ENCODE peak calls at places on chromosomes 4 and X, in ten cellular contexts. One of them, this sample, is unnamed.

GRCh38 chr4:151518359-151518758 is 109.4 kb downstream of the FHIP1A start:
- DNase-seq in NCI-H1105 treated with DMSO at 0.1 percent for 48 hours: no peak
- DNase-seq in stimulated activated CD4-positive, alpha-beta T cell treated with anti-CD3 and anti-CD28 coated beads, Interleukin-2, amount 100 ng/mL, for 4 hours: no peak
- DNase-seq in stimulated activated CD8-positive, alpha-beta memory T cell treated with anti-CD3 and anti-CD28 coated beads, Interleukin-7, amount 100 ng/mL, for 1 hour: no peak
- DNase-seq in DMS153: no peak
- DNase-seq in GM23248: no peak
- DNase-seq in T-helper 9 cell: no peak
- DNase-seq in right lobe of liver: no peak
- DNase-seq in bronchial epithelial cell: no peak
- DNase-seq in GM19239: no peak
- DNase-seq in this sample: no peak

GRCh38 chr4:161762796-161763195 is 401.0 kb downstream of the FSTL5 start:
- DNase-seq in NCI-H1105 treated with DMSO at 0.1 percent for 48 hours: no peak
- DNase-seq in stimulated activated CD4-positive, alpha-beta T cell treated with anti-CD3 and anti-CD28 coated beads, Interleukin-2, amount 100 ng/mL, for 4 hours: no peak
- DNase-seq in stimulated activated CD8-positive, alpha-beta memory T cell treated with anti-CD3 and anti-CD28 coated beads, Interleukin-7, amount 100 ng/mL, for 1 hour: no peak
- DNase-seq in DMS153: no peak
- DNase-seq in GM23248: no peak
- DNase-seq in T-helper 9 cell: no peak
- DNase-seq in right lobe of liver: no peak
- DNase-seq in bronchial epithelial cell: peak
- DNase-seq in GM19239: no peak
- DNase-seq in this sample: no peak

GRCh38 chr4:20075479-20075878 is 176.2 kb upstream of the SLIT2 start:
- DNase-seq in NCI-H1105 treated with DMSO at 0.1 percent for 48 hours: no peak
- DNase-seq in stimulated activated CD4-positive, alpha-beta T cell treated with anti-CD3 and anti-CD28 coated beads, Interleukin-2, amount 100 ng/mL, for 4 hours: no peak
- DNase-seq in stimulated activated CD8-positive, alpha-beta memory T cell treated with anti-CD3 and anti-CD28 coated beads, Interleukin-7, amount 100 ng/mL, for 1 hour: no peak
- DNase-seq in DMS153: no peak
- DNase-seq in GM23248: peak
- DNase-seq in T-helper 9 cell: no peak
- DNase-seq in right lobe of liver: no peak
- DNase-seq in bronchial epithelial cell: no peak
- DNase-seq in GM19239: no peak
- DNase-seq in this sample: no peak

GRCh38 chr4:60683357-60683756 is 516.8 kb upstream of the ADGRL3 start:
- DNase-seq in NCI-H1105 treated with DMSO at 0.1 percent for 48 hours: no peak
- DNase-seq in stimulated activated CD4-positive, alpha-beta T cell treated with anti-CD3 and anti-CD28 coated beads, Interleukin-2, amount 100 ng/mL, for 4 hours: no peak
- DNase-seq in stimulated activated CD8-positive, alpha-beta memory T cell treated with anti-CD3 and anti-CD28 coated beads, Interleukin-7, amount 100 ng/mL, for 1 hour: no peak
- DNase-seq in DMS153: no peak
- DNase-seq in GM23248: peak
- DNase-seq in T-helper 9 cell: no peak
- DNase-seq in right lobe of liver: no peak
- DNase-seq in bronchial epithelial cell: peak
- DNase-seq in GM19239: no peak
- DNase-seq in this sample: no peak

GRCh38 chrX:150184487-150184886 is 178.6 kb upstream of the MAMLD1 start:
- DNase-seq in NCI-H1105 treated with DMSO at 0.1 percent for 48 hours: no peak
- DNase-seq in stimulated activated CD4-positive, alpha-beta T cell treated with anti-CD3 and anti-CD28 coated beads, Interleukin-2, amount 100 ng/mL, for 4 hours: no peak
- DNase-seq in stimulated activated CD8-positive, alpha-beta memory T cell treated with anti-CD3 and anti-CD28 coated beads, Interleukin-7, amount 100 ng/mL, for 1 hour: no peak
- DNase-seq in DMS153: peak
- DNase-seq in GM23248: no peak
- DNase-seq in T-helper 9 cell: no peak
- DNase-seq in right lobe of liver: no peak
- DNase-seq in bronchial epithelial cell: peak
- DNase-seq in GM19239: no peak
- DNase-seq in this sample: no peak

GRCh38 chr4:56038763-56039162 is 90.0 kb downstream of the CEP135 start:
- DNase-seq in NCI-H1105 treated with DMSO at 0.1 percent for 48 hours: no peak
- DNase-seq in stimulated activated CD4-positive, alpha-beta T cell treated with anti-CD3 and anti-CD28 coated beads, Interleukin-2, amount 100 ng/mL, for 4 hours: no peak
- DNase-seq in stimulated activated CD8-positive, alpha-beta memory T cell treated with anti-CD3 and anti-CD28 coated beads, Interleukin-7, amount 100 ng/mL, for 1 hour: no peak
- DNase-seq in DMS153: no peak
- DNase-seq in GM23248: no peak
- DNase-seq in T-helper 9 cell: no peak
- DNase-seq in right lobe of liver: no peak
- DNase-seq in bronchial epithelial cell: no peak
- DNase-seq in GM19239: no peak
- DNase-seq in this sample: no peak

GRCh38 chr4:97262769-97263168 is 880.5 kb downstream of the STPG2 start:
- DNase-seq in NCI-H1105 treated with DMSO at 0.1 percent for 48 hours: no peak
- DNase-seq in stimulated activated CD4-positive, alpha-beta T cell treated with anti-CD3 and anti-CD28 coated beads, Interleukin-2, amount 100 ng/mL, for 4 hours: no peak
- DNase-seq in stimulated activated CD8-positive, alpha-beta memory T cell treated with anti-CD3 and anti-CD28 coated beads, Interleukin-7, amount 100 ng/mL, for 1 hour: no peak
- DNase-seq in DMS153: no peak
- DNase-seq in GM23248: no peak
- DNase-seq in T-helper 9 cell: no peak
- DNase-seq in right lobe of liver: no peak
- DNase-seq in bronchial epithelial cell: no peak
- DNase-seq in GM19239: no peak
- DNase-seq in this sample: no peak

GRCh38 chr4:169906821-169907220 is 119.4 kb downstream of the MFAP3L start:
- DNase-seq in NCI-H1105 treated with DMSO at 0.1 percent for 48 hours: no peak
- DNase-seq in stimulated activated CD4-positive, alpha-beta T cell treated with anti-CD3 and anti-CD28 coated beads, Interleukin-2, amount 100 ng/mL, for 4 hours: no peak
- DNase-seq in stimulated activated CD8-positive, alpha-beta memory T cell treated with anti-CD3 and anti-CD28 coated beads, Interleukin-7, amount 100 ng/mL, for 1 hour: no peak
- DNase-seq in DMS153: no peak
- DNase-seq in GM23248: no peak
- DNase-seq in T-helper 9 cell: no peak
- DNase-seq in right lobe of liver: no peak
- DNase-seq in bronchial epithelial cell: no peak
- DNase-seq in GM19239: no peak
- DNase-seq in this sample: no peak

GRCh38 chrX:134548257-134548732 is 88.3 kb downstream of the HPRT1 start:
- DNase-seq in NCI-H1105 treated with DMSO at 0.1 percent for 48 hours: peak
- DNase-seq in stimulated activated CD4-positive, alpha-beta T cell treated with anti-CD3 and anti-CD28 coated beads, Interleukin-2, amount 100 ng/mL, for 4 hours: no peak
- DNase-seq in stimulated activated CD8-positive, alpha-beta memory T cell treated with anti-CD3 and anti-CD28 coated beads, Interleukin-7, amount 100 ng/mL, for 1 hour: no peak
- DNase-seq in DMS153: no peak
- DNase-seq in GM23248: peak
- DNase-seq in T-helper 9 cell: no peak
- DNase-seq in right lobe of liver: no peak
- DNase-seq in bronchial epithelial cell: no peak
- DNase-seq in GM19239: peak
- DNase-seq in this sample: no peak

GRCh38 chrX:545488-545887 is 85.1 kb upstream of the SHOX start:
- DNase-seq in NCI-H1105 treated with DMSO at 0.1 percent for 48 hours: no peak
- DNase-seq in stimulated activated CD4-positive, alpha-beta T cell treated with anti-CD3 and anti-CD28 coated beads, Interleukin-2, amount 100 ng/mL, for 4 hours: no peak
- DNase-seq in stimulated activated CD8-positive, alpha-beta memory T cell treated with anti-CD3 and anti-CD28 coated beads, Interleukin-7, amount 100 ng/mL, for 1 hour: no peak
- DNase-seq in DMS153: no peak
- DNase-seq in GM23248: no peak
- DNase-seq in T-helper 9 cell: no peak
- DNase-seq in right lobe of liver: no peak
- DNase-seq in bronchial epithelial cell: no peak
- DNase-seq in GM19239: no peak
- DNase-seq in this sample: no peak

GRCh38 chr4:182449186-182449880 is 206.1 kb downstream of the TENM3 start:
- DNase-seq in NCI-H1105 treated with DMSO at 0.1 percent for 48 hours: peak
- DNase-seq in stimulated activated CD4-positive, alpha-beta T cell treated with anti-CD3 and anti-CD28 coated beads, Interleukin-2, amount 100 ng/mL, for 4 hours: no peak
- DNase-seq in stimulated activated CD8-positive, alpha-beta memory T cell treated with anti-CD3 and anti-CD28 coated beads, Interleukin-7, amount 100 ng/mL, for 1 hour: no peak
- DNase-seq in DMS153: no peak
- DNase-seq in GM23248: no peak
- DNase-seq in T-helper 9 cell: no peak
- DNase-seq in right lobe of liver: no peak
- DNase-seq in bronchial epithelial cell: peak
- DNase-seq in GM19239: peak
- DNase-seq in this sample: no peak

GRCh38 chr4:153785830-153786721 is 2.8 kb downstream of the SFRP2 start:
- DNase-seq in NCI-H1105 treated with DMSO at 0.1 percent for 48 hours: peak
- DNase-seq in stimulated activated CD4-positive, alpha-beta T cell treated with anti-CD3 and anti-CD28 coated beads, Interleukin-2, amount 100 ng/mL, for 4 hours: no peak
- DNase-seq in stimulated activated CD8-positive, alpha-beta memory T cell treated with anti-CD3 and anti-CD28 coated beads, Interleukin-7, amount 100 ng/mL, for 1 hour: no peak
- DNase-seq in DMS153: no peak
- DNase-seq in GM23248: peak
- DNase-seq in T-helper 9 cell: no peak
- DNase-seq in right lobe of liver: no peak
- DNase-seq in bronchial epithelial cell: peak
- DNase-seq in GM19239: no peak
- DNase-seq in this sample: no peak

GRCh38 chr4:104726002-104726401 is 231.3 kb upstream of the CXXC4 start:
- DNase-seq in NCI-H1105 treated with DMSO at 0.1 percent for 48 hours: no peak
- DNase-seq in stimulated activated CD4-positive, alpha-beta T cell treated with anti-CD3 and anti-CD28 coated beads, Interleukin-2, amount 100 ng/mL, for 4 hours: no peak
- DNase-seq in stimulated activated CD8-positive, alpha-beta memory T cell treated with anti-CD3 and anti-CD28 coated beads, Interleukin-7, amount 100 ng/mL, for 1 hour: no peak
- DNase-seq in DMS153: no peak
- DNase-seq in GM23248: no peak
- DNase-seq in T-helper 9 cell: no peak
- DNase-seq in right lobe of liver: no peak
- DNase-seq in bronchial epithelial cell: no peak
- DNase-seq in GM19239: no peak
- DNase-seq in this sample: no peak

GRCh38 chr4:65249111-65249510 is 421.2 kb downstream of the EPHA5 start:
- DNase-seq in NCI-H1105 treated with DMSO at 0.1 percent for 48 hours: no peak
- DNase-seq in stimulated activated CD4-positive, alpha-beta T cell treated with anti-CD3 and anti-CD28 coated beads, Interleukin-2, amount 100 ng/mL, for 4 hours: no peak
- DNase-seq in stimulated activated CD8-positive, alpha-beta memory T cell treated with anti-CD3 and anti-CD28 coated beads, Interleukin-7, amount 100 ng/mL, for 1 hour: no peak
- DNase-seq in DMS153: no peak
- DNase-seq in GM23248: no peak
- DNase-seq in T-helper 9 cell: no peak
- DNase-seq in right lobe of liver: no peak
- DNase-seq in bronchial epithelial cell: no peak
- DNase-seq in GM19239: no peak
- DNase-seq in this sample: no peak